ENCODE peak calls at places on chromosomes 6 and 20, in four cellular contexts. Z is K562, R is HepG2, L is GM12878. V is an unnamed sample.

GRCh38 chr6:127182501-127182900 is 64.0 kb downstream of the RSPO3 start:
- DNase-seq in Z (no peak), R (no peak), L (no peak), V (peak; percentile 19)

GRCh38 chr6:136059308-136059707 is 190.8 kb downstream of the MTFR2 start:
- DNase-seq in Z (no peak), R (no peak), L (no peak), V (no peak)

GRCh38 chr6:43478008-43478372 is 620 bp downstream of the TJAP1 start:
- DNase-seq in Z (no peak), R (no peak), L (no peak), V (no peak)

GRCh38 chr6:100721256-100721655 is 159.9 kb downstream of the ASCC3 start:
- DNase-seq in Z (no peak), R (no peak), L (no peak), V (no peak)

GRCh38 chr6:112539355-112539754 is 192.2 kb downstream of the RFPL4B start:
- DNase-seq in Z (no peak), R (no peak), L (no peak), V (no peak)

GRCh38 chr6:112031956-112032355 is 21.9 kb upstream of the CCN6 start:
- DNase-seq in Z (no peak), R (no peak), L (no peak), V (no peak)

GRCh38 chr6:143402721-143403336 is 47.7 kb downstream of the ADAT2 start:
- DNase-seq in Z (no peak), R (no peak), L (no peak), V (no peak)

GRCh38 chr6:16684896-16685554 is 76.2 kb downstream of the ATXN1 start:
- DNase-seq in Z (no peak), R (no peak), L (peak; percentile 56), V (no peak)

GRCh38 chr20:19915111-19915798 is 101.9 kb upstream of the NAA20 start:
- DNase-seq in Z (no peak), R (no peak), L (no peak), V (no peak)

GRCh38 chr6:100823041-100823440 is 58.1 kb downstream of the ASCC3 start:
- DNase-seq in Z (no peak), R (no peak), L (no peak), V (no peak)

GRCh38 chr6:24323632-24324337 is 34.1 kb downstream of the DCDC2 start:
- DNase-seq in Z (no peak), R (peak; percentile 94), L (no peak), V (no peak)

GRCh38 chr6:169566961-169567360 is 134.9 kb downstream of the WDR27 start:
- DNase-seq in Z (no peak), R (no peak), L (no peak), V (no peak)

GRCh38 chr6:136927313-136927712 is 5.2 kb downstream of the SLC35D3 start:
- DNase-seq in Z (peak; percentile 65), R (peak; percentile 10), L (no peak), V (peak; percentile 17)

GRCh38 chr6:159170999-159171712 is 2.0 kb downstream of the FNDC1 start:
- DNase-seq in Z (no peak), R (no peak), L (no peak), V (no peak)

GRCh38 chr6:159169193-159169555 is at the start of gene FNDC1:
- DNase-seq in Z (peak; percentile 79), R (no peak), L (no peak), V (no peak)

GRCh38 chr6:159170333-159170672 is 1.1 kb downstream of the FNDC1 start:
- DNase-seq in Z (no peak), R (no peak), L (no peak), V (no peak)

GRCh38 chr6:159169557-159170332 is 545 bp downstream of the FNDC1 start:
- DNase-seq in Z (no peak), R (no peak), L (no peak), V (peak; percentile 2)

DNA sequence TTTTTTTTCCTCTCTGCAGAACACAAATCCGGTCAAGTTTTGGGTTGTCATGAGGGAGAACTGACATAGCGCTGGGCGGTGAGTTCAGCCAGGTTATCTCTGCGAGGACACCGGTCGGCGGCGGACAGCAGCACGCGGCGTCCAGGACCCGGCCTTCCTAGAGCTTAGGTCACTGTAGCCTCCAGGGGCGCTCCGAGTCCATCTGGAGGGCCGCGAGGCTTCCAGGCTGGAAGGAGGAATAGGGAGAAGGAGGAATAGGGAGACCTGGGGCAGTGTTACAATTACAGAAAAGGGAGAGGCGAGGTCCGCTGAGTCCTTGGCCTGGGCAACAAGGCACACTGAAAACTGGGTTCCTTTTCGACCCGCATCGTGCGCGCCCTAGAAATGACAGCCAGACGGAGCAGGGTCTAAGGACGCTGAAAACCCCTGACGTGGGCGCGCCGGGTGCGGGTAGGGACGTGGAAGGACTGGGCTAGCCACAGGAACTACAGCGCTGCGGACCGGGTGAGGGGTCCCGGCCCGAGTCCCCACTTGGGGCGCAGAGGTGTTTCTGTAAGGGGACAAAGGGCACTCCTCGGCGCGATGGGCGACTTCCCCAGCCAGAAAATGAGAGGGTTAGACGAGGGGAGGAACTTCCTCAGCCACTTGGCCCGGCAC is 536 bp upstream of the FNDC1 start:
- DNase-seq in Z (peak; percentile 56), R (peak; percentile 11), L (no peak), V (peak; percentile 42)
- TF ChIP-seq EZH2 in Z (no peak), R (no peak), L (no peak), V (peak; percentile 24)

DNA sequence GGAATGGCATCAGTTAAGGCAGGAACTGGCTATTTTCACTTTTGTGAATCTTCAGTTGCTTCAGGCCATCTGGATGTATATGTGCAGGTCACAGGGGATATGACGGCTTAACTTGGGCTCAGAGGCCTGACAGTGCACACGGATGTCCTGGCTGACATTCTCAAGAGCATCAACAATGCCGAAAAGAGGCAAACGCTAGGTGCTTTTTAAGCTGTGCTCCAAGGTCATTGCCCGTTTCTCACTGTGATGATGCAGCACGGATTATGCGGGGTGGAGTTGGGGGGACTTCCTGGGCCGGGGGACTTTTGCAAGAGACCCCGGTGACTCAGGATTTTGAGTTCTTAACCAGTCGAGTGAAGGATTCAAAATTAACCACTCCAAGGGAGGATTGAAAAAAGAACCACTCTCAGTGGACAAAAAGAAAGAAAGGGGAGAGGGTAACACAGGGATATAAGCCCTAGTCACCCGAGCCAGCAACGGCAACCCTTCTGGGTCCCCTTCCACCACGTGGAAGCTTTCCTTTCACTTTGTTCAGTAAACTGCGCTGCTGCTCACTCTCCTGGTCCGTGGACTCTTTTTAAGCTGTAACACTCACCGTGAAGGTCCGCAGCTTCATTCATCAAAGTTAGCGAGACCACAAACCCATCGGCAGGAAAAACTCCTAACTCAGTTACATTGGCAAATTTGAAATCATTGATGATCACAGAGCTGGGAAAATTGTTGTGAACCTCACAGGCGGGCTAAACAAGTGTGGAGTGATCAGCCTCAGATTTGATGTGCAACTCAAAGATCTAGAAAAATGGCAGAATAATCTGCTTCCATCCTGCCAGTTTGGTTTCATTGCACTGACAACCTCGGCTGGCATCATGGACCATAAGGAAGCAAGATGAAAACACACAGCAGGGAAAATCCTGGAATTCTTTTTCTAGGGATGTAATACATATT is 199.2 kb downstream of the ARID1B start:
- DNase-seq in Z (no peak), R (no peak), L (no peak), V (no peak)
- H3K4me3 ChIP-seq in Z (no peak overlapping the region), R (no peak overlapping the region), L (peak overlapping the region; percentile 51), V (no peak overlapping the region)

DNA sequence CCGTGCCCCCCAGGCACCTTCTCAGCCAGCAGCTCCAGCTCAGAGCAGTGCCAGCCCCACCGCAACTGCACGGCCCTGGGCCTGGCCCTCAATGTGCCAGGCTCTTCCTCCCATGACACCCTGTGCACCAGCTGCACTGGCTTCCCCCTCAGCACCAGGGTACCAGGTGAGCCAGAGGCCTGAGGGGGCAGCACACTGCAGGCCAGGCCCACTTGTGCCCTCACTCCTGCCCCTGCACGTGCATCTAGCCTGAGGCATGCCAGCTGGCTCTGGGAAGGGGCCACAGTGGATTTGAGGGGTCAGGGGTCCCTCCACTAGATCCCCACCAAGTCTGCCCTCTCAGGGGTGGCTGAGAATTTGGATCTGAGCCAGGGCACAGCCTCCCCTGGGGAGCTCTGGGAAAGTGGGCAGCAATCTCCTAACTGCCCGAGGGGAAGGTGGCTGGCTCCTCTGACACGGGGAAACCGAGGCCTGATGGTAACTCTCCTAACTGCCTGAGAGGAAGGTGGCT is 960 bp downstream of the TNFRSF6B start:
- DNase-seq in Z (peak; percentile 11), R (no peak), L (no peak), V (no peak)
- TF ChIP-seq MYC in Z (no peak), R (no peak), L (no peak), V (no peak)

GRCh38 chr20:57579331-57579897 is 18.5 kb downstream of the PCK1 start:
- DNase-seq in Z (no peak), R (no peak), L (no peak), V (no peak)
- TF ChIP-seq EZH2 in Z (no peak), R (no peak), L (no peak), V (no peak)

GRCh38 chr20:11919571-11919970 is 1.9 kb downstream of the BTBD3 start:
- DNase-seq in Z (no peak), R (no peak), L (no peak), V (no peak)
- H3K4me3 ChIP-seq in Z (no peak overlapping the region), R (no peak overlapping the region), L (no peak overlapping the region), V (no peak overlapping the region)

GRCh38 chr6:61675734-61676133 is 610.3 kb downstream of the KHDRBS2 start:
- DNase-seq in Z (no peak), R (no peak), L (no peak), V (no peak)
- TF ChIP-seq MYC in Z (no peak), R (no peak), L (no peak), V (no peak)